ENCODE peak calls at places on chromosome 22, in ten cellular contexts. One of them, this sample, is unnamed.

GRCh38 chr22:23269441-23270211 is 89.3 kb downstream of the BCR start:
- DNase-seq in left lung: no peak
- DNase-seq in brain microvascular endothelial cell: no peak
- DNase-seq in stomach: no peak
- DNase-seq in GM12865: peak
- DNase-seq in OCI-LY7: peak
- DNase-seq in hepatocyte: no peak
- DNase-seq in heart left ventricle: no peak
- DNase-seq in A549: no peak
- DNase-seq in cardiac muscle cell: peak
- DNase-seq in this sample: no peak

GRCh38 chr22:44586337-44586990 is 88.4 kb upstream of the RTL6 start:
- DNase-seq in left lung: peak
- DNase-seq in brain microvascular endothelial cell: no peak
- DNase-seq in stomach: no peak
- DNase-seq in GM12865: no peak
- DNase-seq in OCI-LY7: no peak
- DNase-seq in hepatocyte: no peak
- DNase-seq in heart left ventricle: peak
- DNase-seq in A549: no peak
- DNase-seq in cardiac muscle cell: no peak
- DNase-seq in this sample: no peak

GRCh38 chr22:38982008-38982927 is at the start of gene APOBEC3B:
- DNase-seq in left lung: peak
- DNase-seq in brain microvascular endothelial cell: peak
- DNase-seq in stomach: peak
- DNase-seq in GM12865: peak
- DNase-seq in OCI-LY7: peak
- DNase-seq in hepatocyte: peak
- DNase-seq in heart left ventricle: peak
- DNase-seq in A549: peak
- DNase-seq in cardiac muscle cell: peak
- DNase-seq in this sample: peak

GRCh38 chr22:26364066-26365015 is 64.7 kb upstream of the ASPHD2 start:
- DNase-seq in left lung: no peak
- DNase-seq in brain microvascular endothelial cell: peak
- DNase-seq in stomach: peak
- DNase-seq in GM12865: peak
- DNase-seq in OCI-LY7: peak
- DNase-seq in hepatocyte: peak
- DNase-seq in heart left ventricle: no peak
- DNase-seq in A549: peak
- DNase-seq in cardiac muscle cell: peak
- DNase-seq in this sample: peak

GRCh38 chr22:36037102-36037758 is 8.6 kb upstream of the RBFOX2 start:
- DNase-seq in left lung: no peak
- DNase-seq in brain microvascular endothelial cell: no peak
- DNase-seq in stomach: no peak
- DNase-seq in GM12865: no peak
- DNase-seq in OCI-LY7: no peak
- DNase-seq in hepatocyte: no peak
- DNase-seq in heart left ventricle: no peak
- DNase-seq in A549: no peak
- DNase-seq in cardiac muscle cell: no peak
- DNase-seq in this sample: no peak

GRCh38 chr22:35480143-35480542 is 60.5 kb upstream of the RASD2 start:
- DNase-seq in left lung: no peak
- DNase-seq in brain microvascular endothelial cell: no peak
- DNase-seq in stomach: peak
- DNase-seq in GM12865: no peak
- DNase-seq in OCI-LY7: no peak
- DNase-seq in hepatocyte: no peak
- DNase-seq in heart left ventricle: no peak
- DNase-seq in A549: no peak
- DNase-seq in cardiac muscle cell: no peak
- DNase-seq in this sample: peak

GRCh38 chr22:44732017-44732561 is 20.3 kb upstream of the ARHGAP8 start:
- DNase-seq in left lung: peak
- DNase-seq in brain microvascular endothelial cell: no peak
- DNase-seq in stomach: no peak
- DNase-seq in GM12865: no peak
- DNase-seq in OCI-LY7: no peak
- DNase-seq in hepatocyte: no peak
- DNase-seq in heart left ventricle: no peak
- DNase-seq in A549: no peak
- DNase-seq in cardiac muscle cell: no peak
- DNase-seq in this sample: no peak

GRCh38 chr22:19902245-19902699 is 39.3 kb upstream of the COMT start:
- DNase-seq in left lung: peak
- DNase-seq in brain microvascular endothelial cell: no peak
- DNase-seq in stomach: no peak
- DNase-seq in GM12865: no peak
- DNase-seq in OCI-LY7: no peak
- DNase-seq in hepatocyte: no peak
- DNase-seq in heart left ventricle: no peak
- DNase-seq in A549: no peak
- DNase-seq in cardiac muscle cell: no peak
- DNase-seq in this sample: no peak

GRCh38 chr22:37180531-37181231 is 7.4 kb downstream of the C1QTNF6 start:
- DNase-seq in left lung: peak
- DNase-seq in brain microvascular endothelial cell: no peak
- DNase-seq in stomach: no peak
- DNase-seq in GM12865: no peak
- DNase-seq in OCI-LY7: no peak
- DNase-seq in hepatocyte: no peak
- DNase-seq in heart left ventricle: no peak
- DNase-seq in A549: no peak
- DNase-seq in cardiac muscle cell: no peak
- DNase-seq in this sample: no peak

GRCh38 chr22:38718414-38718813 is 12.7 kb downstream of the GTPBP1 start:
- DNase-seq in left lung: no peak
- DNase-seq in brain microvascular endothelial cell: peak
- DNase-seq in stomach: peak
- DNase-seq in GM12865: no peak
- DNase-seq in OCI-LY7: no peak
- DNase-seq in hepatocyte: peak
- DNase-seq in heart left ventricle: no peak
- DNase-seq in A549: peak
- DNase-seq in cardiac muscle cell: no peak
- DNase-seq in this sample: peak

GRCh38 chr22:38788417-38788816 is 5.5 kb downstream of the DNAL4 start:
- DNase-seq in left lung: no peak
- DNase-seq in brain microvascular endothelial cell: peak
- DNase-seq in stomach: peak
- DNase-seq in GM12865: no peak
- DNase-seq in OCI-LY7: no peak
- DNase-seq in hepatocyte: peak
- DNase-seq in heart left ventricle: no peak
- DNase-seq in A549: peak
- DNase-seq in cardiac muscle cell: peak
- DNase-seq in this sample: peak

GRCh38 chr22:37314315-37315046 is 32.2 kb downstream of the CYTH4 start:
- DNase-seq in left lung: peak
- DNase-seq in brain microvascular endothelial cell: no peak
- DNase-seq in stomach: no peak
- DNase-seq in GM12865: peak
- DNase-seq in OCI-LY7: peak
- DNase-seq in hepatocyte: no peak
- DNase-seq in heart left ventricle: peak
- DNase-seq in A549: no peak
- DNase-seq in cardiac muscle cell: no peak
- DNase-seq in this sample: no peak

GRCh38 chr22:23404689-23405365 is 175.3 kb downstream of the IGLL1 start:
- DNase-seq in left lung: no peak
- DNase-seq in brain microvascular endothelial cell: peak
- DNase-seq in stomach: peak
- DNase-seq in GM12865: no peak
- DNase-seq in OCI-LY7: no peak
- DNase-seq in hepatocyte: no peak
- DNase-seq in heart left ventricle: no peak
- DNase-seq in A549: no peak
- DNase-seq in cardiac muscle cell: peak
- DNase-seq in this sample: peak

GRCh38 chr22:36470994-36471331 is 10.5 kb downstream of the TXN2 start:
- DNase-seq in left lung: no peak
- DNase-seq in brain microvascular endothelial cell: peak
- DNase-seq in stomach: no peak
- DNase-seq in GM12865: no peak
- DNase-seq in OCI-LY7: no peak
- DNase-seq in hepatocyte: no peak
- DNase-seq in heart left ventricle: no peak
- DNase-seq in A549: no peak
- DNase-seq in cardiac muscle cell: no peak
- DNase-seq in this sample: peak

DNA sequence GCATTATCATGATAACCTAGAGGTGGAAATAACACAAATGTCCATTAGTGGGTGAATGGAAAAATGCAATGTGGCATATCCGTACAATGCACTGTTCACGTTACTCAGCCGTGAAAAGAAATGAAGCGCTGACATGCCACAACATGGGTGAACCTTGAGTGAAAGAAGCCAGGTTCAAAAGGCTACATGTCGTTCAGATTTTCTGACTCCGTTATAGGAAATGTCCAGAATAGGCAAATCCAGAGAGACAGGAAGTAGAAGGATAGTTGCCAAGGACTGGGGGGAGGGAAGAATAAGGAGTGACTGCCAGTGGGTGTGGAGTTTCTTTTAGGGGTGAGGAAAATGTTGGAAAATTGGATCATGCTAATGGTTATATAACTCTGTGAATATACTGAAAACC is 133.8 kb downstream of the ATXN10 start:
- DNase-seq in left lung: no peak
- DNase-seq in brain microvascular endothelial cell: peak
- DNase-seq in stomach: no peak
- DNase-seq in GM12865: no peak
- DNase-seq in OCI-LY7: no peak
- DNase-seq in hepatocyte: no peak
- DNase-seq in heart left ventricle: no peak
- DNase-seq in A549: no peak
- DNase-seq in cardiac muscle cell: no peak
- DNase-seq in this sample: peak
- H3K4me3 ChIP-seq in left lung: no peak
- H3K4me3 ChIP-seq in brain microvascular endothelial cell: no peak
- H3K4me3 ChIP-seq in stomach: no peak
- H3K4me3 ChIP-seq in GM12865: no peak
- H3K4me3 ChIP-seq in OCI-LY7: no peak
- H3K4me3 ChIP-seq in hepatocyte: no peak
- H3K4me3 ChIP-seq in heart left ventricle: no peak
- H3K4me3 ChIP-seq in A549: no peak
- H3K4me3 ChIP-seq in cardiac muscle cell: no peak
- H3K4me3 ChIP-seq in this sample: no peak

DNA sequence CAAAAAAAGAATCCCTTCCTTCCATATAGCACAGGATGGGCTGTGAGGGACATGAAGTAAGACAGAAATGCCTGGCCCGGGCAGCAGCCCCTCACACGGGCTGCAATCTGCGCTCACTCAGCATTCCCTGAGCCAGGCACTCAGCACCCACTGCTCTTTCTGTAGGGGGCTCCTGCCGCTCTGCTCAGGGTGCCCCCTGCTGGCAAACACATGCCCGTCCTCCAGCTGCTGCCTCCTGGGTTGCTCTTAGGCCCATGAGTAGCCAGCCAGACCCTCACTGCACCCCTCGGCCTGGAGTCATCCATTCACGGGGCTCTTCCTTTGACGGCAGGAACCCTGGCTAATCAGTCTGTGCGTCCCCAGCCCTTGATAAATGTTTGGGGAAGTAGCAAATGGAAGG is 6.9 kb downstream of the MCAT start:
- DNase-seq in left lung: peak
- DNase-seq in brain microvascular endothelial cell: no peak
- DNase-seq in stomach: peak
- DNase-seq in GM12865: peak
- DNase-seq in OCI-LY7: peak
- DNase-seq in hepatocyte: peak
- DNase-seq in heart left ventricle: peak
- DNase-seq in A549: peak
- DNase-seq in cardiac muscle cell: peak
- DNase-seq in this sample: peak
- TF ChIP-seq CTCF in left lung: peak
- TF ChIP-seq CTCF in brain microvascular endothelial cell: peak
- TF ChIP-seq CTCF in stomach: no peak
- TF ChIP-seq CTCF in GM12865: peak
- TF ChIP-seq CTCF in OCI-LY7: peak
- TF ChIP-seq CTCF in hepatocyte: peak
- TF ChIP-seq CTCF in heart left ventricle: peak
- TF ChIP-seq CTCF in A549: peak
- TF ChIP-seq CTCF in cardiac muscle cell: peak
- TF ChIP-seq CTCF in this sample: peak

GRCh38 chr22:30883586-30884145 is 84.9 kb downstream of the MORC2 start:
- DNase-seq in left lung: no peak
- DNase-seq in brain microvascular endothelial cell: no peak
- DNase-seq in stomach: no peak
- DNase-seq in GM12865: no peak
- DNase-seq in OCI-LY7: no peak
- DNase-seq in hepatocyte: no peak
- DNase-seq in heart left ventricle: peak
- DNase-seq in A549: no peak
- DNase-seq in cardiac muscle cell: no peak
- DNase-seq in this sample: no peak

GRCh38 chr22:30884211-30885000 is 84.2 kb downstream of the MORC2 start:
- DNase-seq in left lung: peak
- DNase-seq in brain microvascular endothelial cell: no peak
- DNase-seq in stomach: no peak
- DNase-seq in GM12865: no peak
- DNase-seq in OCI-LY7: no peak
- DNase-seq in hepatocyte: no peak
- DNase-seq in heart left ventricle: peak
- DNase-seq in A549: no peak
- DNase-seq in cardiac muscle cell: no peak
- DNase-seq in this sample: no peak

GRCh38 chr22:30882974-30883533 is 85.5 kb downstream of the MORC2 start:
- DNase-seq in left lung: peak
- DNase-seq in brain microvascular endothelial cell: no peak
- DNase-seq in stomach: no peak
- DNase-seq in GM12865: no peak
- DNase-seq in OCI-LY7: no peak
- DNase-seq in hepatocyte: no peak
- DNase-seq in heart left ventricle: peak
- DNase-seq in A549: no peak
- DNase-seq in cardiac muscle cell: no peak
- DNase-seq in this sample: no peak

GRCh38 chr22:30885591-30885990 is 83.0 kb downstream of the MORC2 start:
- DNase-seq in left lung: peak
- DNase-seq in brain microvascular endothelial cell: no peak
- DNase-seq in stomach: no peak
- DNase-seq in GM12865: no peak
- DNase-seq in OCI-LY7: no peak
- DNase-seq in hepatocyte: no peak
- DNase-seq in heart left ventricle: peak
- DNase-seq in A549: no peak
- DNase-seq in cardiac muscle cell: no peak
- DNase-seq in this sample: no peak

GRCh38 chr22:30885001-30885366 is 83.6 kb downstream of the MORC2 start:
- DNase-seq in left lung: no peak
- DNase-seq in brain microvascular endothelial cell: no peak
- DNase-seq in stomach: no peak
- DNase-seq in GM12865: no peak
- DNase-seq in OCI-LY7: no peak
- DNase-seq in hepatocyte: no peak
- DNase-seq in heart left ventricle: no peak
- DNase-seq in A549: no peak
- DNase-seq in cardiac muscle cell: no peak
- DNase-seq in this sample: no peak
- H3K4me3 ChIP-seq in left lung: no peak
- H3K4me3 ChIP-seq in brain microvascular endothelial cell: no peak
- H3K4me3 ChIP-seq in stomach: no peak
- H3K4me3 ChIP-seq in GM12865: no peak
- H3K4me3 ChIP-seq in OCI-LY7: no peak
- H3K4me3 ChIP-seq in hepatocyte: no peak
- H3K4me3 ChIP-seq in heart left ventricle: no peak
- H3K4me3 ChIP-seq in A549: no peak
- H3K4me3 ChIP-seq in cardiac muscle cell: no peak
- H3K4me3 ChIP-seq in this sample: no peak

GRCh38 chr22:22171357-22172218 is 73.0 kb upstream of the VPREB1 start:
- DNase-seq in left lung: no peak
- DNase-seq in brain microvascular endothelial cell: no peak
- DNase-seq in stomach: no peak
- DNase-seq in GM12865: peak
- DNase-seq in OCI-LY7: peak
- DNase-seq in hepatocyte: peak
- DNase-seq in heart left ventricle: no peak
- DNase-seq in A549: peak
- DNase-seq in cardiac muscle cell: no peak
- DNase-seq in this sample: no peak
- TF ChIP-seq CTCF in left lung: no peak
- TF ChIP-seq CTCF in brain microvascular endothelial cell: peak
- TF ChIP-seq CTCF in stomach: no peak
- TF ChIP-seq CTCF in GM12865: peak
- TF ChIP-seq CTCF in OCI-LY7: peak
- TF ChIP-seq CTCF in hepatocyte: no peak
- TF ChIP-seq CTCF in heart left ventricle: peak
- TF ChIP-seq CTCF in A549: no peak
- TF ChIP-seq CTCF in cardiac muscle cell: peak
- TF ChIP-seq CTCF in this sample: peak